ENCODE peak calls at places on chromosome 12, in five cellular contexts. C is HCT116, Q is body of pancreas, W is fibroblast of lung, N is foreskin fibroblast. U is an unnamed sample.

GRCh38 chr12:53251477-53252348 is 16.4 kb upstream of the ESPL1 start:
- DNase-seq in C (peak), Q (peak), W (peak), N (peak), U (no peak)

GRCh38 chr12:25264015-25264582 is 13.4 kb upstream of the KRAS start:
- DNase-seq in C (no peak), Q (no peak), W (no peak), N (no peak), U (no peak)

GRCh38 chr12:25855716-25856115 is 102.8 kb upstream of the RASSF8 start:
- DNase-seq in C (no peak), Q (no peak), W (peak), N (peak), U (no peak)

GRCh38 chr12:51415931-51416330 is 8.7 kb upstream of the SLC4A8 start:
- DNase-seq in C (no peak), Q (no peak), W (peak), N (no peak), U (peak)

GRCh38 chr12:93836616-93837260 is 159.6 kb downstream of the CRADD start:
- DNase-seq in C (no peak), Q (no peak), W (no peak), N (no peak), U (no peak)

GRCh38 chr12:116015525-116015924 is 262.0 kb downstream of the MED13L start:
- DNase-seq in C (no peak), Q (peak), W (peak), N (peak), U (no peak)

GRCh38 chr12:27517532-27517931 is 6.5 kb upstream of the PPFIBP1 start:
- DNase-seq in C (no peak), Q (no peak), W (peak), N (no peak), U (no peak)

GRCh38 chr12:82300611-82301010 is 57.6 kb downstream of the CCDC59 start:
- DNase-seq in C (no peak), Q (no peak), W (peak), N (no peak), U (no peak)

GRCh38 chr12:96311191-96311590 is 89.0 kb downstream of the CDK17 start:
- DNase-seq in C (no peak), Q (no peak), W (no peak), N (no peak), U (no peak)

GRCh38 chr12:16467304-16467703 is 119.9 kb downstream of the MGST1 start:
- DNase-seq in C (no peak), Q (no peak), W (no peak), N (no peak), U (no peak)

GRCh38 chr12:88266851-88267360 is 124.8 kb downstream of the TMTC3 start:
- DNase-seq in C (no peak), Q (no peak), W (no peak), N (peak), U (peak)

GRCh38 chr12:122732170-122732569 is 1.5 kb upstream of the HCAR1 start:
- DNase-seq in C (no peak), Q (no peak), W (no peak), N (no peak), U (no peak)

GRCh38 chr12:52506858-52507715 is 13.1 kb downstream of the KRT5 start:
- DNase-seq in C (no peak), Q (no peak), W (peak), N (peak), U (peak)

GRCh38 chr12:26832817-26833691 is at the start of gene ITPR2:
- DNase-seq in C (peak), Q (peak), W (peak), N (peak), U (no peak)

GRCh38 chr12:51521554-51522276 is 69.3 kb upstream of the SCN8A start:
- DNase-seq in C (no peak), Q (no peak), W (peak), N (peak), U (no peak)

GRCh38 chr12:67658486-67658885 is 9.9 kb downstream of the DYRK2 start:
- DNase-seq in C (no peak), Q (no peak), W (no peak), N (no peak), U (no peak)

GRCh38 chr12:43884683-43885410 is 49.0 kb downstream of the TMEM117 start:
- DNase-seq in C (no peak), Q (peak), W (peak), N (no peak), U (no peak)

GRCh38 chr12:29634057-29634456 is 136.6 kb upstream of the OVCH1 start:
- DNase-seq in C (no peak), Q (no peak), W (peak), N (peak), U (no peak)

GRCh38 chr12:93186131-93186530 is 191.6 kb upstream of the NUDT4 start:
- DNase-seq in C (no peak), Q (no peak), W (no peak), N (peak), U (no peak)

GRCh38 chr12:132606466-132606865 is 3.9 kb downstream of the LRCOL1 start:
- DNase-seq in C (no peak), Q (no peak), W (no peak), N (no peak), U (no peak)

GRCh38 chr12:101051151-101051550 is 158.9 kb downstream of the SLC5A8 start:
- DNase-seq in C (no peak), Q (no peak), W (peak), N (no peak), U (no peak)

GRCh38 chr12:67410667-67411067 is 141.5 kb downstream of the CAND1 start:
- DNase-seq in C (no peak), Q (peak), W (no peak), N (peak), U (no peak)

GRCh38 chr12:67222302-67222701 is 46.9 kb upstream of the CAND1 start:
- DNase-seq in C (peak), Q (peak), W (peak), N (peak), U (no peak)

GRCh38 chr12:117521327-117521726 is 159.9 kb upstream of the NOS1 start:
- DNase-seq in C (no peak), Q (no peak), W (no peak), N (no peak), U (no peak)

GRCh38 chr12:110135012-110135411 is 10.9 kb downstream of the IFT81 start:
- DNase-seq in C (no peak), Q (no peak), W (peak), N (peak), U (no peak)

GRCh38 chr12:95395706-95396105 is 78.2 kb upstream of the METAP2 start:
- DNase-seq in C (no peak), Q (no peak), W (no peak), N (peak), U (no peak)

GRCh38 chr12:74747305-74747704 is 209.7 kb downstream of the ATXN7L3B start:
- DNase-seq in C (peak), Q (no peak), W (peak), N (peak), U (peak)

DNA sequence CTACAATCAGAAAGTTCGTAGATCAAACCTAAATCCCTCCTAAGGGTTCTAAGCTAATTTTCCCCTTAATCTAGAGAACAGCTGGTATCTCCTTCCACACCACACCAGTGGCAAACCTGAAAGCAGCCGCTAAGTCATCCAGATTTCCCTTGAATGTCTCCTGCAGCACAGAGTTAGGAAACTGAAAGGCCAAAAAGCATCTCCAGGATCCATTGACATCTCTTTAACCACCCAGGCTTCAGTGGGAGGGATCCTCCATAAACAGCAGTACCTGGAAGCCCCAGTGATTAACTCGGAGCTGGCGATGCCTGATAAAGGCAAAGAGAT is 47.6 kb downstream of the CRACR2A start:
- DNase-seq in C (no peak), Q (no peak), W (no peak), N (no peak), U (no peak)
- H3K4me3 ChIP-seq in C (no peak), Q (no peak), W (no peak), N (no peak), U (no peak)

GRCh38 chr12:89949457-89950195 is 241.0 kb upstream of the ATP2B1 start:
- DNase-seq in C (no peak), Q (peak), W (peak), N (peak), U (peak)
- TF ChIP-seq CTCF in C (no peak), Q (no peak), W (no peak), N (peak), U (no peak)

GRCh38 chr12:40793471-40793870 is 101.2 kb downstream of the CNTN1 start:
- DNase-seq in C (no peak), Q (no peak), W (no peak), N (no peak), U (no peak)
- H3K4me3 ChIP-seq in C (no peak), Q (no peak), W (no peak), N (no peak), U (no peak)

DNA sequence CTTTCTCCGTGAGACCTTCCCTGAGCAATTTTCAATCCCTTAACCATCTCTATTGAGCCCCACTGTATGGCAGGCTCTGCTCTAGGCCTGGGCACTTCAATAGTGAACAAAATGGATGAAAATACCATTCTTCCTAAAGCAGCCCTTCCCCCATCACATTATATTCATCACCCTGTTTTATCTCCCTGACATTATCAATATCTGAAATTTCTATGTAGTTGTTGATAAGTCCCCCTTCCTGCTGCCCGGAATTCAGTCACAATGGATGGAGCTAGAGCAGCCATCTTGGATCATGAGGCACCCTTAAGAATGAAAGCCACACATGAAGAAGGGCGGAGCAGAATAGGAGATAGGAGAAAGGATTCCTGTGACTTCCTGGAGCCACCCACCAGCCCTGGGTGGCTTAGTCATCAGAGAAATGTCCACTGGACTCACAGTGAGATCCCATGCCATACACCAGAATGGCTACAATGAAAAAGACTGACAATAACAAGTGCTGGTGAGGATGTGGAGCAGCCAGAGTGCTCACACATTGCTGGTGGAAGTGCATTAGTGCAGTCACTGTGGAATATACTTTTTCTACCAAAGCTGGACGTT is 33.9 kb downstream of the SCARB1 start:
- DNase-seq in C (no peak), Q (no peak), W (no peak), N (no peak), U (no peak)
- TF ChIP-seq CTCF in C (no peak), Q (no peak), W (no peak), N (no peak), U (no peak)

GRCh38 chr12:7608184-7608911 is 57.4 kb downstream of the APOBEC1 start:
- DNase-seq in C (no peak), Q (no peak), W (no peak), N (no peak), U (no peak)

GRCh38 chr12:7609051-7609450 is 56.7 kb downstream of the APOBEC1 start:
- DNase-seq in C (no peak), Q (no peak), W (no peak), N (no peak), U (no peak)

GRCh38 chr12:7605900-7606465 is 59.7 kb downstream of the APOBEC1 start:
- DNase-seq in C (no peak), Q (no peak), W (no peak), N (no peak), U (no peak)

GRCh38 chr12:7612851-7613250 is 52.9 kb downstream of the APOBEC1 start:
- DNase-seq in C (no peak), Q (no peak), W (no peak), N (no peak), U (no peak)

DNA sequence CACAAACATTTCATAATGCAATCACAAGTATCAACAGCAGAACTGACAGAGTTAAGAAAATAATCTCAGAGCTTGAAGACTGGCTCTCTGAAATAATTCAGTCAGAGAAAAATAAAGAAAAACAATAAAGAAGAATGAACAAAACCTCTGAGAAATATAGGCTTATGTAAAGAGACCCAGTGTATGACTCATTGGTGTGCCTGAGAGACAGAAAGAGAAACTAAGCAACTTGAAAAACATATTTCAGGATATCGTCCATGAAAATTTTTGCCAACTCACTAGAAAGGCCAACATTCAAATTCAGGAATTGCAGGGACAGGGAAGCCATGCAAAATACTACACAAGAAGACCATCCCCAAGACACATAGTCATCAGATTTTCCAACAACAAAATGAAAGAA is 56.2 kb downstream of the APOBEC1 start:
- DNase-seq in C (no peak), Q (no peak), W (no peak), N (peak), U (no peak)
- H3K4me3 ChIP-seq in C (no peak), Q (no peak), W (no peak), N (no peak), U (no peak)

GRCh38 chr12:127025545-127025944 is 1241.4 kb upstream of the TMEM132C start:
- DNase-seq in C (no peak), Q (no peak), W (no peak), N (peak), U (no peak)
- TF ChIP-seq CTCF in C (peak), Q (no peak), W (no peak), N (peak), U (no peak)

GRCh38 chr12:124188059-124188458 is 106.8 kb upstream of the RFLNA start:
- DNase-seq in C (no peak), Q (no peak), W (no peak), N (no peak), U (no peak)

GRCh38 chr12:124190301-124191023 is 104.4 kb upstream of the RFLNA start:
- DNase-seq in C (no peak), Q (no peak), W (no peak), N (no peak), U (no peak)

GRCh38 chr12:124185970-124186686 is 108.8 kb upstream of the RFLNA start:
- DNase-seq in C (no peak), Q (no peak), W (no peak), N (no peak), U (no peak)

GRCh38 chr12:124191024-124191359 is 103.9 kb upstream of the RFLNA start:
- DNase-seq in C (peak), Q (no peak), W (peak), N (no peak), U (no peak)

DNA sequence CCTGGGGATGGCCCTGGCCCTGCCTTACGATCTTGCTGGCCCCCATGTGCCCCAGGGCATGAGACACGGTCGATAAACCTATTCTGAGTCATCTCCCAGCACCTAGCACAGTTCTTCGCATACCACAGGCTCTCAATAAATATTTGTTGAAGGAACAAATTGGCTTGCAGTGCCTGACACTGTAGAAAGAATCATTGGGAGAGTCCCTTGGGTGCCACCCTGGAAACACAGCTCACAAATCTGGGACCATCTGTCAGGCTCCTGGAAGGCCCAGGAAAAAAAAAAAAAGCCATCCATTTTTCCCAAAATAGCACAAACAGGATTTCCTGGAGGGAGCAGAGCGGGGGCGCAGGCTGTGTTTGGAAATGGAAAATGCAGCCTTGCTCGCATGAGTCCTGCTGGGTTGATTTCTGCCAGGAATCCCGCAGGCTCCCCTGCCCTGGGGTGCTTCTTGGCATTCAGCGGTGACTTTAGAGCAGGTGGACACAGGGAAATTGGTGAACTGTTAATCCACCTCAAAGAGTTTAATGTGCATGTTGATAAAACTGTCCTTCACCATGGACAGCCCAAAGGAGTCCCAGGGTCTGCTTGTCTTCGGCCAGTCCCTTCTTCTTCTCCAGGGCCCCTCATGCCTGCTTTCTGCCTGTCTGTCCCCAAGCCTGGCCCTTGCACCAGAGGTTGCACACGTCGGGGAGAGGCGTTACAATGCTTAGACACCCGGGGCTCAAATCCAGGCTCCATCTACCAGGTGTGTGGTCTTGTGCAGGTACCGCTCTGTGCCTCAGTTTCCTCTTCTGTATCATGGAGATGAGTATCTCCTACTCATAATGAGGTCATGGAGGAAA is 106.1 kb upstream of the RFLNA start:
- DNase-seq in C (no peak), Q (peak), W (peak), N (no peak), U (no peak)
- H3K4me3 ChIP-seq in C (no peak), Q (no peak), W (no peak), N (no peak), U (no peak)

GRCh38 chr12:118711185-118711584 is 270.2 kb upstream of the SRRM4 start:
- DNase-seq in C (no peak), Q (no peak), W (no peak), N (no peak), U (no peak)

GRCh38 chr12:118714500-118714899 is 266.8 kb upstream of the SRRM4 start:
- DNase-seq in C (no peak), Q (no peak), W (no peak), N (no peak), U (no peak)

GRCh38 chr12:118715647-118716046 is 265.7 kb upstream of the SRRM4 start:
- DNase-seq in C (no peak), Q (no peak), W (no peak), N (no peak), U (no peak)

DNA sequence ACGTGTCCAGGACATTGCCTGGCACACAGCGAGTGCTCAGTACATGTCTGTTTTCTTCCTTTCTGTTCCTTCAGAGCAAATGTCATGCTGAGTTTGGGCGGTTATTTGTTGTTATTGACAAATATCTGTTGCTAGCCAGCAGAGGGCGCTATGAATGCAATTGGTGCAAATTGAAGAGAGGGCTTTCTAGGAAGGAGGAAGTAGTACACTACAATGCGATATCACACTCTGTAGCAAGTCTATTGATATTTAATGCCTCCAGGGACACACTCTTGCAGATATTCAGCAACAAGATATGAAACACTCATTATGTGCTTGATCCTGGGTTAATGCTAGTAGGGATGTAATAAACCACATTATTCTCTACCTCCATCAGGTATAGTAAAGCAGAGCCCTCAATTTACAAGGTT is 267.3 kb upstream of the SRRM4 start:
- DNase-seq in C (peak), Q (peak), W (no peak), N (no peak), U (no peak)
- TF ChIP-seq CTCF in C (peak), Q (peak), W (no peak), N (peak), U (no peak)

GRCh38 chr12:113862570-113863454 is 103.3 kb downstream of the RBM19 start:
- DNase-seq in C (no peak), Q (no peak), W (peak), N (peak), U (no peak)
- H3K4me3 ChIP-seq in C (no peak), Q (no peak), W (no peak), N (no peak), U (no peak)

GRCh38 chr12:47164116-47164515 is 84.4 kb upstream of the AMIGO2 start:
- DNase-seq in C (no peak), Q (no peak), W (no peak), N (no peak), U (no peak)

GRCh38 chr12:47160296-47161244 is 80.8 kb upstream of the AMIGO2 start:
- DNase-seq in C (no peak), Q (no peak), W (peak), N (no peak), U (no peak)

GRCh38 chr12:47165934-47166333 is 86.2 kb upstream of the AMIGO2 start:
- DNase-seq in C (no peak), Q (peak), W (peak), N (no peak), U (peak)

GRCh38 chr12:47166365-47166764 is 86.6 kb upstream of the AMIGO2 start:
- DNase-seq in C (no peak), Q (no peak), W (no peak), N (no peak), U (no peak)

DNA sequence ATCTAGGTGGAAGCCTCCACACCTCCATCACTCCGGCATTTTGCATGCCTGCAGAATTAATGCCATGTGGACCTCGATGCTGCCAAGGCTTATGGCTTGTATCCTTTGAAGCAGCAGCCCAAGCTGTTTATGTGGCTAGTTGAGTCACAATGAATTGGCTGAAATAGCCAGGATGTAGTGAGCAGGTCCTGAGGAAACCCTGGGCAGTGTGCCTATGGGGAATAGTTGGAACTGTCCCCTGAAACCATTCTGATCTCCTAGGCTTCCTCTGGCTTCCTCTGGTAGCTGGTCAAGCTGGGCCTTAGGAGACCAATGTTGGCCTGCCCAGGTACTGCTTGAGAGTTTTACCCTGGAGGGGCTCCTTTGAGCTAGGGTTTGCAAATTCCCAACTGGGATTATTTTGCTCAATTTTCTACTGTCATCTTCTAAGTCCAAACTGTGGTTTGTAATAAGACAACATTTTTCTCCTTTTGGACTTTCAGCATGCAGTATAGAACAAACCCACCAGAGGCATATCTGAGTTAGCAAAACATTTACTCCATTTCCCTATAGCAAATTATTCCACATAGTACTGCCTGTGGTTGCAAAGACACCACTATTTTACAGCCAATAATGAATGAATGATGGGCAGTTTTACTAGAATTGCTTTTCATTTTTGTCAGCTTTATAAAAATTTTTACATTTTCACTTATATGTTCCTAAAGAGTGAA is 85.1 kb upstream of the AMIGO2 start:
- DNase-seq in C (no peak), Q (no peak), W (peak), N (peak), U (no peak)
- TF ChIP-seq CTCF in C (peak), Q (no peak), W (no peak), N (no peak), U (no peak)

U was measured in retinal pigment epithelial cell.